ENCODE peak calls at places on chromosome 21, in six cellular contexts. P is astrocyte; U is CD8-positive, alpha-beta T cell; E is aorta; O is body of pancreas; V is brain microvascular endothelial cell. G is an unnamed sample.

GRCh38 chr21:27703806-27704205 is 736.9 kb upstream of the ADAMTS5 start:
- DNase-seq in O (no peak), V (no peak), P (no peak), U (no peak), E (no peak), G (no peak)

GRCh38 chr21:37064841-37065240 is 8.0 kb downstream of the PIGP start:
- DNase-seq in V (no peak), P (no peak), O (no peak), U (no peak), E (no peak), G (no peak)

GRCh38 chr21:36756527-36756926 is 57.6 kb downstream of the SIM2 start:
- DNase-seq in E (no peak), U (no peak), P (peak; percentile 45), O (no peak), V (peak; percentile 23), G (peak; percentile 23)

GRCh38 chr21:25400427-25400826 is 206.9 kb downstream of the MRPL39 start:
- DNase-seq in O (no peak), P (no peak), U (no peak), E (no peak), V (no peak), G (no peak)

GRCh38 chr21:45281411-45282282 is 6.0 kb downstream of the POFUT2 start:
- DNase-seq in U (no peak), O (no peak), E (peak; percentile 68), P (no peak), V (no peak), G (no peak)

GRCh38 chr21:20882462-20883415 is 115.5 kb upstream of the NCAM2 start:
- DNase-seq in P (no peak), O (peak; percentile 56), U (no peak), E (no peak), V (peak; percentile 7), G (peak; percentile 8)

GRCh38 chr21:37642493-37642892 is 273.8 kb downstream of the KCNJ6 start:
- DNase-seq in V (no peak), E (no peak), O (peak; percentile 24), P (no peak), U (peak; percentile 41), G (no peak)

GRCh38 chr21:15706686-15707085 is 23.1 kb upstream of the USP25 start:
- DNase-seq in U (no peak), O (no peak), P (peak; percentile 99), E (no peak), V (peak; percentile 94), G (peak; percentile 87)

GRCh38 chr21:15788847-15789548 is 59.2 kb downstream of the USP25 start:
- DNase-seq in U (no peak), V (no peak), O (no peak), P (peak; percentile 59), E (no peak), G (no peak)

GRCh38 chr21:29164330-29164942 is 34.0 kb downstream of the MAP3K7CL start:
- DNase-seq in P (peak; percentile 71), O (no peak), V (peak; percentile 75), E (no peak), U (no peak), G (no peak)

GRCh38 chr21:45277101-45278045 is 10.3 kb downstream of the POFUT2 start:
- DNase-seq in V (no peak), U (no peak), E (peak; percentile 71), P (no peak), O (no peak), G (no peak)

GRCh38 chr21:44957047-44957831 is 17.4 kb downstream of the SLX9 start:
- DNase-seq in E (peak; percentile 75), U (no peak), V (no peak), P (no peak), O (no peak), G (no peak)

GRCh38 chr21:29104239-29104708 is 26.2 kb upstream of the MAP3K7CL start:
- DNase-seq in V (no peak), P (peak; percentile 30), U (no peak), O (no peak), E (no peak), G (no peak)

GRCh38 chr21:22758478-22758877 is 1760.3 kb downstream of the NCAM2 start:
- DNase-seq in U (no peak), V (no peak), P (no peak), E (no peak), O (no peak), G (peak; percentile 10)

GRCh38 chr21:28798798-28799197 is 193.9 kb downstream of the LTN1 start:
- DNase-seq in E (no peak), U (no peak), V (no peak), O (no peak), P (no peak), G (no peak)

GRCh38 chr21:45512626-45513002 is 29.6 kb downstream of the SLC19A1 start:
- DNase-seq in O (no peak), U (peak; percentile 13), P (no peak), E (peak; percentile 67), V (no peak), G (no peak)

GRCh38 chr21:31425158-31425557 is 81.1 kb upstream of the TIAM1 start:
- DNase-seq in V (no peak), E (no peak), U (no peak), P (no peak), O (no peak), G (no peak)

GRCh38 chr21:24896735-24897124 is 710.6 kb downstream of the MRPL39 start:
- DNase-seq in U (no peak), E (no peak), P (no peak), O (no peak), V (no peak), G (no peak)

GRCh38 chr21:15549671-15550070 is 180.1 kb upstream of the USP25 start:
- DNase-seq in U (no peak), E (no peak), P (peak; percentile 3), O (no peak), V (peak; percentile 51), G (peak; percentile 33)

GRCh38 chr21:23522750-23523149 is 2084.5 kb downstream of the MRPL39 start:
- DNase-seq in V (no peak), E (no peak), P (no peak), U (no peak), O (no peak), G (no peak)

GRCh38 chr21:31397515-31397926 is 53.5 kb upstream of the TIAM1 start:
- DNase-seq in E (no peak), U (no peak), P (no peak), V (no peak), O (no peak), G (no peak)

GRCh38 chr21:45517249-45518065 is 24.8 kb downstream of the SLC19A1 start:
- DNase-seq in P (no peak), U (peak; percentile 21), V (no peak), E (peak; percentile 71), O (no peak), G (no peak)

GRCh38 chr21:16541366-16541765 is 811.6 kb downstream of the USP25 start:
- DNase-seq in V (no peak), E (no peak), O (no peak), P (no peak), U (no peak), G (no peak)

GRCh38 chr21:31974454-31974985 is 101.7 kb downstream of the HUNK start:
- DNase-seq in V (no peak), O (no peak), E (no peak), U (peak; percentile 72), P (no peak), G (no peak)

GRCh38 chr21:25809013-25809412 is 74.2 kb downstream of the GABPA start:
- DNase-seq in U (no peak), P (no peak), V (no peak), O (no peak), E (no peak), G (peak; percentile 27)

GRCh38 chr21:32087452-32087851 is 191.4 kb downstream of the MIS18A start:
- DNase-seq in O (no peak), E (no peak), V (no peak), P (no peak), U (no peak), G (no peak)

GRCh38 chr21:31873275-31873695 is 465 bp downstream of the HUNK start:
- DNase-seq in E (peak; percentile 78), U (no peak), V (no peak), O (no peak), P (no peak), G (peak; percentile 15)

GRCh38 chr21:46546799-46547198 is 58.1 kb downstream of the S100B start:
- DNase-seq in E (no peak), V (no peak), O (no peak), P (no peak), U (no peak), G (no peak)
- H3K36me3 ChIP-seq in E (peaks cover 2% of the 10 kb centered on the region), V (peaks cover 58% of the 10 kb centered on the region), O (no peaks in the 10 kb centered on the region), P (peaks cover 18% of the 10 kb centered on the region), U (peaks cover 20% of the 10 kb centered on the region), G (peaks cover 64% of the 10 kb centered on the region)

GRCh38 chr21:42469272-42469671 is 26.8 kb downstream of the RSPH1 start:
- DNase-seq in E (no peak), U (no peak), V (no peak), P (no peak), O (no peak), G (no peak)
- H3K4me3 ChIP-seq in E (no peak overlapping the region), U (no peak overlapping the region), V (no peak overlapping the region), P (no peak overlapping the region), O (no peak overlapping the region), G (no peak overlapping the region)

GRCh38 chr21:42568834-42569731 is 55.4 kb downstream of the SLC37A1 start:
- DNase-seq in O (peak; percentile 7), E (peak; percentile 40), V (no peak), U (no peak), P (no peak), G (no peak)
- H3K36me3 ChIP-seq in O (no peaks in the 10 kb centered on the region), E (no peaks in the 10 kb centered on the region), V (no peaks in the 10 kb centered on the region), U (peaks cover 13% of the 10 kb centered on the region), P (no peaks in the 10 kb centered on the region), G (no peaks in the 10 kb centered on the region)

DNA sequence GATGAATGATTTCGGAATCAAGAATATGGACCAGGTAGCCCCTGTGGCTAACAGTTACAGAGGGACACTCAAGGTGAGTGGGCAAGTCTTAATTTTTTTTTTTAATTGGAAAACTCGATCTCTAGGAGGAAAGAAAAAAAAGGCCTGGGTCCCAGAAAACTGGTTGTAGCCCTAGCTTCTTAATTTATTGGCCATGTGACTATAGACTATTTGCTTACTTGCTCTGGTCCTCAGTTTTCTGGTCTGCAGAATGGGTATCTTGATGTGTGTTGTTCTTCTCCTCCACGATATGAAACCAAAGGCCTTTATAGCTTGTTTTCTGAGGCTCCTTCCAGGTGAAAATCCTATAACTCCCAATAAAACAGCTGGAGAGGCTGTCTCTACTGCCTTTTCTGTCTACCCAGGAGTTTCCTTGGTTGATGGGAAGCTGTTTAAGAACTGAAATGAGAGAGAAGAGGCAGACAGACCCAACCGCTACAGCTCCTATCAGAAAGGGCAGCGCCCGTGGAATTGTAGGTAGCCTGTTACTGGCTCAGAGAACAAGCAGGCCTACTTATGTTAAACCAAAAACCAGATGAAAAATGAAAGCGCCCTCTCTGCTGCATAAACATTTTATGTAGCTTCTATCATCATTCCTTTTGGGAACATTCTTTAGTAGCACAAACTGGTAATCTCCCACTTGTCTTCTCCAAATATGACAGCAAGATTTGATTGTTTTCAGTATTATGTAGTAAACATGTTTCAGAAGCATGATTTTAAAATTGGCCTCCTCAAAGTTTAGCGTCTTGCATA is 4.5 kb downstream of the ETS2 start:
- DNase-seq in V (no peak), U (no peak), E (no peak), P (no peak), O (no peak), G (no peak)
- H3K4me3 ChIP-seq in V (no peak overlapping the region), U (no peak overlapping the region), E (no peak overlapping the region), P (no peak overlapping the region), O (no peak overlapping the region), G (no peak overlapping the region)